ENCODE peak calls at places on chromosomes 5 and 9, in ten cellular contexts. One of them, this sample, is unnamed. For H3K4me1, the result is how much of the 10 kb centered on the place peaks cover.

GRCh38 chr9:23638837-23639426 is 187.1 kb downstream of the ELAVL2 start:
- DNase-seq in BE2C: no peak
- DNase-seq in A549: no peak
- DNase-seq in cardiac muscle cell: no peak
- DNase-seq in HCT116: no peak
- DNase-seq in stomach: no peak
- DNase-seq in IMR-90: no peak
- DNase-seq in sigmoid colon: no peak
- DNase-seq in neural progenitor cell: no peak
- DNase-seq in PC-3: peak
- DNase-seq in this sample: no peak

GRCh38 chr5:77898385-77898784 is 122.2 kb upstream of the TBCA start:
- DNase-seq in IMR-90: no peak
- DNase-seq in stomach: no peak
- DNase-seq in cardiac muscle cell: no peak
- DNase-seq in HCT116: no peak
- DNase-seq in neural progenitor cell: no peak
- DNase-seq in PC-3: no peak
- DNase-seq in BE2C: no peak
- DNase-seq in sigmoid colon: no peak
- DNase-seq in A549: no peak
- DNase-seq in this sample: no peak

GRCh38 chr9:22157271-22157670 is 148.2 kb upstream of the CDKN2B start:
- DNase-seq in PC-3: no peak
- DNase-seq in BE2C: no peak
- DNase-seq in cardiac muscle cell: no peak
- DNase-seq in IMR-90: peak
- DNase-seq in neural progenitor cell: no peak
- DNase-seq in sigmoid colon: no peak
- DNase-seq in HCT116: no peak
- DNase-seq in A549: no peak
- DNase-seq in stomach: no peak
- DNase-seq in this sample: no peak

GRCh38 chr5:73451218-73452130 is 2.9 kb upstream of the FOXD1 start:
- DNase-seq in cardiac muscle cell: peak
- DNase-seq in sigmoid colon: no peak
- DNase-seq in neural progenitor cell: peak
- DNase-seq in PC-3: peak
- DNase-seq in HCT116: no peak
- DNase-seq in BE2C: peak
- DNase-seq in IMR-90: peak
- DNase-seq in A549: no peak
- DNase-seq in stomach: peak
- DNase-seq in this sample: peak

GRCh38 chr9:5918460-5918859 is 27.8 kb downstream of the MLANA start:
- DNase-seq in sigmoid colon: no peak
- DNase-seq in cardiac muscle cell: no peak
- DNase-seq in PC-3: no peak
- DNase-seq in BE2C: no peak
- DNase-seq in HCT116: no peak
- DNase-seq in IMR-90: no peak
- DNase-seq in neural progenitor cell: no peak
- DNase-seq in A549: no peak
- DNase-seq in stomach: no peak
- DNase-seq in this sample: no peak

GRCh38 chr5:14577964-14578363 is 3.6 kb upstream of the OTULINL start:
- DNase-seq in A549: no peak
- DNase-seq in IMR-90: no peak
- DNase-seq in PC-3: peak
- DNase-seq in neural progenitor cell: no peak
- DNase-seq in sigmoid colon: no peak
- DNase-seq in BE2C: no peak
- DNase-seq in cardiac muscle cell: no peak
- DNase-seq in HCT116: no peak
- DNase-seq in stomach: no peak
- DNase-seq in this sample: no peak

GRCh38 chr9:133702798-133703570 is 35.2 kb downstream of the SARDH start:
- DNase-seq in stomach: no peak
- DNase-seq in IMR-90: no peak
- DNase-seq in PC-3: no peak
- DNase-seq in BE2C: peak
- DNase-seq in HCT116: no peak
- DNase-seq in sigmoid colon: peak
- DNase-seq in A549: no peak
- DNase-seq in cardiac muscle cell: no peak
- DNase-seq in neural progenitor cell: no peak
- DNase-seq in this sample: no peak

GRCh38 chr5:98041661-98042060 is 731.8 kb upstream of the RGMB start:
- DNase-seq in cardiac muscle cell: peak
- DNase-seq in A549: no peak
- DNase-seq in HCT116: no peak
- DNase-seq in sigmoid colon: no peak
- DNase-seq in stomach: no peak
- DNase-seq in neural progenitor cell: no peak
- DNase-seq in IMR-90: no peak
- DNase-seq in BE2C: no peak
- DNase-seq in PC-3: no peak
- DNase-seq in this sample: no peak

GRCh38 chr9:7129391-7129790 is 371.6 kb downstream of the KDM4C start:
- DNase-seq in PC-3: no peak
- DNase-seq in stomach: no peak
- DNase-seq in sigmoid colon: no peak
- DNase-seq in cardiac muscle cell: no peak
- DNase-seq in A549: no peak
- DNase-seq in neural progenitor cell: no peak
- DNase-seq in HCT116: no peak
- DNase-seq in BE2C: no peak
- DNase-seq in IMR-90: no peak
- DNase-seq in this sample: no peak

GRCh38 chr9:135215571-135216161 is 128.2 kb downstream of the OLFM1 start:
- DNase-seq in sigmoid colon: peak
- DNase-seq in PC-3: peak
- DNase-seq in stomach: peak
- DNase-seq in A549: no peak
- DNase-seq in cardiac muscle cell: peak
- DNase-seq in BE2C: peak
- DNase-seq in IMR-90: no peak
- DNase-seq in HCT116: no peak
- DNase-seq in neural progenitor cell: no peak
- DNase-seq in this sample: no peak

GRCh38 chr5:150469718-150470470 is 20.4 kb upstream of the RPS14 start:
- DNase-seq in neural progenitor cell: no peak
- DNase-seq in PC-3: peak
- DNase-seq in stomach: no peak
- DNase-seq in IMR-90: peak
- DNase-seq in HCT116: no peak
- DNase-seq in cardiac muscle cell: peak
- DNase-seq in BE2C: no peak
- DNase-seq in sigmoid colon: no peak
- DNase-seq in A549: peak
- DNase-seq in this sample: no peak

GRCh38 chr9:19807182-19807892 is 18.5 kb upstream of the SLC24A2 start:
- DNase-seq in PC-3: no peak
- DNase-seq in sigmoid colon: no peak
- DNase-seq in A549: no peak
- DNase-seq in HCT116: no peak
- DNase-seq in BE2C: no peak
- DNase-seq in stomach: no peak
- DNase-seq in IMR-90: no peak
- DNase-seq in neural progenitor cell: no peak
- DNase-seq in cardiac muscle cell: no peak
- DNase-seq in this sample: no peak

GRCh38 chr5:37777472-37778135 is 62.2 kb downstream of the GDNF start:
- DNase-seq in BE2C: no peak
- DNase-seq in HCT116: no peak
- DNase-seq in sigmoid colon: peak
- DNase-seq in PC-3: no peak
- DNase-seq in stomach: peak
- DNase-seq in A549: no peak
- DNase-seq in IMR-90: peak
- DNase-seq in neural progenitor cell: peak
- DNase-seq in cardiac muscle cell: peak
- DNase-seq in this sample: no peak

GRCh38 chr5:57386958-57387357 is 95.7 kb downstream of the ACTBL2 start:
- DNase-seq in PC-3: no peak
- DNase-seq in cardiac muscle cell: peak
- DNase-seq in HCT116: no peak
- DNase-seq in BE2C: no peak
- DNase-seq in sigmoid colon: no peak
- DNase-seq in A549: no peak
- DNase-seq in neural progenitor cell: peak
- DNase-seq in IMR-90: peak
- DNase-seq in stomach: no peak
- DNase-seq in this sample: no peak

GRCh38 chr9:69104830-69105527 is 69.1 kb upstream of the TJP2 start:
- DNase-seq in cardiac muscle cell: no peak
- DNase-seq in HCT116: peak
- DNase-seq in neural progenitor cell: no peak
- DNase-seq in BE2C: no peak
- DNase-seq in IMR-90: no peak
- DNase-seq in stomach: peak
- DNase-seq in sigmoid colon: no peak
- DNase-seq in A549: no peak
- DNase-seq in PC-3: peak
- DNase-seq in this sample: no peak

DNA sequence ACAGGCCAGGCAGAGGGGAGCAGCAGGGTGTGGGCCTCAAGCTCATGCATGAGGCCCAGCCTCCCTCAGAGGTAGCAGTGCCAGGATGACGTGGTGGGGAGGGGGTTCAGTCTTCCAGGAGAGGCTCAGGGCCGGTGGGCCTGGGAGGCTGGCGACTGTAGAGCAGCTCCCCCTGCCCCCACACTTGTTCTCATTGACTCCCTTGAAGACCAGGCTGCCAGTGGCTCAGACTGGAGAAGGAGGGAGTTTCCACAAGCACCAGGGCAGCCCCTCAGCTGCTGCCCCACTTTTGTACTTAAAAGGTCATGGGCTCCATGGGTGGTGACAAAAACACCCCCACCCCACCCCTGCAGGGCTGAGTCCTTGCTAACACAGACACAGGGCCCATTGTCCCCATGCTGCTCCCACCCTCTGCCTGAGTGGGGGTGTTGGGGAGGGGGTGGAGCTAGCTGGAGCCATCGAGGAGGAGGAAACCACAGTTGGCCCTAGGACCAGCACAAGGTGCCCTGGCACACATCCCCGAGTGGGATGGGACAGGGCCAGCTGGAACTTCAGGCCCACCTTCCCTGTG is 10.5 kb downstream of the PDLIM4 start:
- DNase-seq in stomach: no peak
- DNase-seq in PC-3: no peak
- DNase-seq in A549: no peak
- DNase-seq in cardiac muscle cell: no peak
- DNase-seq in sigmoid colon: peak
- DNase-seq in neural progenitor cell: no peak
- DNase-seq in IMR-90: no peak
- DNase-seq in HCT116: no peak
- DNase-seq in BE2C: no peak
- DNase-seq in this sample: no peak
- H3K4me1 ChIP-seq in stomach: half or more
- H3K4me1 ChIP-seq in PC-3: under half
- H3K4me1 ChIP-seq in A549: under half
- H3K4me1 ChIP-seq in cardiac muscle cell: under half
- H3K4me1 ChIP-seq in sigmoid colon: half or more
- H3K4me1 ChIP-seq in neural progenitor cell: under half
- H3K4me1 ChIP-seq in IMR-90: half or more
- H3K4me1 ChIP-seq in HCT116: under half
- H3K4me1 ChIP-seq in BE2C: under half
- H3K4me1 ChIP-seq in this sample: under half

GRCh38 chr5:76684012-76684731 is 31.8 kb upstream of the F2R start:
- DNase-seq in IMR-90: no peak
- DNase-seq in stomach: no peak
- DNase-seq in sigmoid colon: no peak
- DNase-seq in HCT116: no peak
- DNase-seq in neural progenitor cell: no peak
- DNase-seq in BE2C: no peak
- DNase-seq in A549: no peak
- DNase-seq in cardiac muscle cell: no peak
- DNase-seq in PC-3: no peak
- DNase-seq in this sample: no peak
- H3K4me3 ChIP-seq in IMR-90: no peak
- H3K4me3 ChIP-seq in stomach: no peak
- H3K4me3 ChIP-seq in sigmoid colon: no peak
- H3K4me3 ChIP-seq in HCT116: no peak
- H3K4me3 ChIP-seq in neural progenitor cell: no peak
- H3K4me3 ChIP-seq in BE2C: no peak
- H3K4me3 ChIP-seq in A549: no peak
- H3K4me3 ChIP-seq in cardiac muscle cell: no peak
- H3K4me3 ChIP-seq in PC-3: no peak
- H3K4me3 ChIP-seq in this sample: no peak

DNA sequence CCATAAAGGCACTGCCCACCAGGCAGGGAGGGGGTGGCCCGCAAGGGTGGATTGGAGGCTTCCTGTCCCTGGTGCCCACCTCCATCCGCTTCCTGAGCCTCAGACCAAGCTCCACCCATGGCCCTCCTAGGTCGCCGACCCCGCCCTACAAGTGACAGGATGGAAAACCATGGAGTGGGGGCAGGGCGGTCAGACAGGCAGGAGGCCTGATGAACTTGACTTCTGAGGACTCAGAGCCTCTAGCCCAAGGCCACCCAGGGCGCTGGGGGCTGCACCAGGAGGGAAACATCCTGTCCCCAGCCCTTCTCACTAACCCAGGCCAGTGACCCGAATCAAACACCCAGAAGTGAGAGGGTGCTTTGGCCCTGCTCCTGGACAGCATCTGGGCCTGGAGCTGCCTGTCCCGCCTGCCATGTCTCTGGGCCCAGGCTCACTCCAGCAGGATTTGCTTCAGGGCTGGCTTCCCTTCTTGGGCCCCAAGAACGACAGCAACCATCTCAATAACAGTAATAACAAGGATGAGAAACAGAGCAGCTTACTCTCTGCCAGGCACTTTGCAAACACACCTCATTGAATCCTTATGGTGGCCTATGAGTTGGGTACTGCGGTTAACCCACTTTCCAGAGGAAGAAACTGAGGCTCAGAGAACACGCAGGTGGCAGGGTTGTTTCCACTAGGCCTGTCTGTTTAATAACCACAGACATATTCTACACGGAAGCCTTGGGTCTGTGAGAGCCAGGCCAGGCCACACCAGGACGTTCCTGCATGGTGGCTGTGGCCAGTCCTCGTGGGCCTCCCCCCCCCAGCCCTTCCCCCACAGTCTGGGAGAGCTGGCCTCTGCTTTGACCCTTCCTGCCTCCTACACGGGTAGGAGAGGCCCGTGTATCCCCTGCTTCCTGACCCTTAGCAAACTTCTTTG is 4.4 kb upstream of the ST6GALNAC6 start:
- DNase-seq in PC-3: no peak
- DNase-seq in sigmoid colon: peak
- DNase-seq in IMR-90: no peak
- DNase-seq in neural progenitor cell: no peak
- DNase-seq in A549: no peak
- DNase-seq in BE2C: no peak
- DNase-seq in stomach: peak
- DNase-seq in cardiac muscle cell: no peak
- DNase-seq in HCT116: no peak
- DNase-seq in this sample: peak
- H3K4me1 ChIP-seq in PC-3: under half
- H3K4me1 ChIP-seq in sigmoid colon: under half
- H3K4me1 ChIP-seq in IMR-90: under half
- H3K4me1 ChIP-seq in neural progenitor cell: under half
- H3K4me1 ChIP-seq in A549: under half
- H3K4me1 ChIP-seq in BE2C: under half
- H3K4me1 ChIP-seq in stomach: half or more
- H3K4me1 ChIP-seq in cardiac muscle cell: under half
- H3K4me1 ChIP-seq in HCT116: under half
- H3K4me1 ChIP-seq in this sample: under half

GRCh38 chr9:78786794-78787193 is 489.9 kb downstream of the PSAT1 start:
- DNase-seq in stomach: no peak
- DNase-seq in BE2C: no peak
- DNase-seq in HCT116: no peak
- DNase-seq in PC-3: peak
- DNase-seq in A549: peak
- DNase-seq in IMR-90: peak
- DNase-seq in sigmoid colon: no peak
- DNase-seq in cardiac muscle cell: peak
- DNase-seq in neural progenitor cell: no peak
- DNase-seq in this sample: no peak
- H3K4me3 ChIP-seq in stomach: no peak
- H3K4me3 ChIP-seq in BE2C: no peak
- H3K4me3 ChIP-seq in HCT116: no peak
- H3K4me3 ChIP-seq in PC-3: no peak
- H3K4me3 ChIP-seq in A549: no peak
- H3K4me3 ChIP-seq in IMR-90: no peak
- H3K4me3 ChIP-seq in sigmoid colon: no peak
- H3K4me3 ChIP-seq in cardiac muscle cell: no peak
- H3K4me3 ChIP-seq in neural progenitor cell: no peak
- H3K4me3 ChIP-seq in this sample: no peak